ENCODE peak calls at places on chromosomes 1 and 21, in four cellular contexts. J is A549, X is K562, F is HepG2. L is an unnamed sample.

GRCh38 chr1:64470670-64471217 is 815 bp downstream of the CACHD1 start:
- DNase-seq in J (peak), X (no peak), F (no peak), L (no peak)

GRCh38 chr1:38207275-38207674 is 160.7 kb upstream of the POU3F1 start:
- DNase-seq in J (no peak), X (no peak), F (no peak), L (no peak)

GRCh38 chr1:26044971-26045711 is 777 bp downstream of the SLC30A2 start:
- DNase-seq in J (no peak), X (peak), F (no peak), L (no peak)

GRCh38 chr1:225642177-225642576 is 10.7 kb downstream of the ENAH start:
- DNase-seq in J (peak), X (no peak), F (peak), L (no peak)

GRCh38 chr1:14937288-14937949 is 216.1 kb upstream of the TMEM51 start:
- DNase-seq in J (no peak), X (no peak), F (no peak), L (no peak)

GRCh38 chr1:152410599-152410998 is 3.5 kb downstream of the CRNN start:
- DNase-seq in J (no peak), X (no peak), F (no peak), L (no peak)

GRCh38 chr1:178529364-178530036 is 16.6 kb downstream of the TEX35 start:
- DNase-seq in J (no peak), X (no peak), F (peak), L (no peak)

GRCh38 chr1:192927496-192927895 is 118.7 kb downstream of the RGS2 start:
- DNase-seq in J (no peak), X (no peak), F (no peak), L (no peak)

GRCh38 chr1:114107474-114108175 is 46.0 kb downstream of the SYT6 start:
- DNase-seq in J (peak), X (no peak), F (no peak), L (no peak)

GRCh38 chr1:236095705-236096500 is 31.0 kb upstream of the NID1 start:
- DNase-seq in J (no peak), X (no peak), F (no peak), L (no peak)

GRCh38 chr1:181396171-181396670 is 87.1 kb upstream of the CACNA1E start:
- DNase-seq in J (no peak), X (no peak), F (no peak), L (no peak)

GRCh38 chr1:119159096-119159495 is 18.6 kb upstream of the WARS2 start:
- DNase-seq in J (no peak), X (no peak), F (no peak), L (no peak)

GRCh38 chr1:191279266-191279800 is 801.7 kb upstream of the BRINP3 start:
- DNase-seq in J (no peak), X (no peak), F (no peak), L (no peak)

GRCh38 chr1:11740258-11741192 is 4.6 kb downstream of the AGTRAP start:
- DNase-seq in J (no peak), X (peak), F (no peak), L (no peak)

GRCh38 chr1:11736746-11737639 is 1.1 kb downstream of the AGTRAP start:
- DNase-seq in J (peak), X (peak), F (peak), L (no peak)

GRCh38 chr1:11735854-11736745 is at the start of gene AGTRAP:
- DNase-seq in J (peak), X (peak), F (peak), L (no peak)

GRCh38 chr1:11738096-11738495 is 2.2 kb downstream of the AGTRAP start:
- DNase-seq in J (no peak), X (no peak), F (no peak), L (no peak)

GRCh38 chr1:11738783-11739182 is 2.8 kb downstream of the AGTRAP start:
- DNase-seq in J (no peak), X (no peak), F (no peak), L (no peak)
- TF ChIP-seq BHLHE40 in J (no peak), X (peak), F (no peak), L (no peak)

GRCh38 chr21:35086357-35086756 is 37.3 kb upstream of the RUNX1 start:
- DNase-seq in J (no peak), X (no peak), F (no peak), L (no peak)
- TF ChIP-seq POLR2AphosphoS2 in J (no peak), X (no peak), F (no peak), L (no peak)

GRCh38 chr1:193988885-193989284 is 802.5 kb upstream of the B3GALT2 start:
- DNase-seq in J (no peak), X (no peak), F (no peak), L (no peak)
- TF ChIP-seq BHLHE40 in J (no peak), X (no peak), F (no peak), L (no peak)

DNA sequence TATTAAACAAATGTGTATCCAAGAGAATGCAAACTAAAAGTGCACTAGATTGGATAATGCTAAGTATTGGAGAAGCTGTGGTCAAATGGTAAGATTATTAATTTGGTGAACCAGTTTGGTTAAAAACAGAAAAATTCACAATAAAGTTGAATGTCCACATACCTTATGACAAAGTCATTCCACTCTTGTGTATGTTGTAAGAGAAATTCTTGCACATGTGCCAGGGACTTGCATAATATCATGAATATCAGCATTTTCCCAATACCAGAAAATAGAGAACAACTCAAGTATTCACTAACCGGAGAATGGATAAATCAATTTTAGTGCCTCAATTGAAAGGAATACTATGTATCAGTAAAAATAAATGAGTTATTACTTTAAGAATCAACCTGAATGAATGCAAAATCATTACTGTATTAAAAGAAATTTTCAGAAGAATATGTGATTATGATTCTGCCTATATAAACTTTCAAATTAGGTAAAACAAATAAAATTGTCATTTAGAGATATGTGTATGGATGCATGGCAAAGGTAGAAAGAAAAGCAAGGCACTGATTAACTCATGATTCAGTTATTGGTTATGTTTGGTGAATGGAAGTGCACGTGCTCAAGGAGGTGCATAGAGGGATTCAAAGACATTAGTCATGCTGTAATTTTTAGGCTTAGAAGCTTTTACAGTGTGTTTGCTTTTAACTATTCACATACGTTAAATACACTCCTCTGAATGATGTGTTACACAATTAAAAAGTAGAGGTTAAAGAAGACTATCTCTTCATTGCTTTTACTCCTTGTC is 217.4 kb upstream of the KCNK2 start:
- DNase-seq in J (peak), X (no peak), F (no peak), L (no peak)
- TF ChIP-seq POLR2AphosphoS2 in J (no peak), X (no peak), F (no peak), L (no peak)

DNA sequence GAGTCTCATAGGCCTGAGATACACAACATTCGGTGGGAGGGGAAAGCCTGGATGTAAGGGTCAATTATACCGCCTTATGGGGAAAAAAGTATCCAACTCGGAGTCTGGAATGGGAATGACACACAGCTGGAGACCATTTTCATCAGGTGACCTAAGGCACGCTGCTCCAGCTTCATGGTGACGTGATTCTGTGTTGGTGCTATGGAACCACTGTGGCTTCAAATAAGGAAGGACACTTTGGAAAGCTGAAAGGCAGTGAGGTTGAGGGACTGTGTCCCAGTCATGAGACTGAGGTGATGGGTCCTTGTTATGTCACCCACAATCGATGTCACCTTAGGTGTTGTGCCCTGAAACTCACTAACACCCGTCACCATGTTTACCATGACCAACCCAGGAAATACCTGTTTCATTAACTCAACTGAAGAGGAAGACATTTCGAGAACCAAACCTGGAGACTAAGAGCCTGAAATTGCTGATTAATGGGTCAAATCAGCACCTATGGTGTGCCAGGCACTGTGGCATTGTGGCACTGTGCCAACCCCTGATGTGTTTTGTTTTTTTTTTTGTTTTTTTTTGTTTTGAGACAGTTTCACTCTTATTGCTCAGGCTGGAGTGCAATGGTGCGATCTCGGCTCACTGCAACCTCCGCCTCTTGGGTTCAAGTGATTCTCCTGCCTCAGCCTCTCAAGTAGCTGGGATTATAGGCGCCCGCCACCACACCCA is 54.4 kb downstream of the IRF2BP2 start:
- DNase-seq in J (no peak), X (no peak), F (no peak), L (no peak)
- TF ChIP-seq BHLHE40 in J (no peak), X (no peak), F (no peak), L (no peak)

GRCh38 chr1:210598135-210598652 is 269.5 kb downstream of the HHAT start:
- DNase-seq in J (peak), X (no peak), F (peak), L (no peak)

GRCh38 chr1:210596641-210597040 is 267.9 kb downstream of the HHAT start:
- DNase-seq in J (no peak), X (no peak), F (no peak), L (no peak)

GRCh38 chr1:210603123-210603522 is 274.4 kb downstream of the HHAT start:
- DNase-seq in J (no peak), X (no peak), F (no peak), L (no peak)

GRCh38 chr1:210597555-210598134 is 268.9 kb downstream of the HHAT start:
- DNase-seq in J (peak), X (no peak), F (peak), L (peak)

DNA sequence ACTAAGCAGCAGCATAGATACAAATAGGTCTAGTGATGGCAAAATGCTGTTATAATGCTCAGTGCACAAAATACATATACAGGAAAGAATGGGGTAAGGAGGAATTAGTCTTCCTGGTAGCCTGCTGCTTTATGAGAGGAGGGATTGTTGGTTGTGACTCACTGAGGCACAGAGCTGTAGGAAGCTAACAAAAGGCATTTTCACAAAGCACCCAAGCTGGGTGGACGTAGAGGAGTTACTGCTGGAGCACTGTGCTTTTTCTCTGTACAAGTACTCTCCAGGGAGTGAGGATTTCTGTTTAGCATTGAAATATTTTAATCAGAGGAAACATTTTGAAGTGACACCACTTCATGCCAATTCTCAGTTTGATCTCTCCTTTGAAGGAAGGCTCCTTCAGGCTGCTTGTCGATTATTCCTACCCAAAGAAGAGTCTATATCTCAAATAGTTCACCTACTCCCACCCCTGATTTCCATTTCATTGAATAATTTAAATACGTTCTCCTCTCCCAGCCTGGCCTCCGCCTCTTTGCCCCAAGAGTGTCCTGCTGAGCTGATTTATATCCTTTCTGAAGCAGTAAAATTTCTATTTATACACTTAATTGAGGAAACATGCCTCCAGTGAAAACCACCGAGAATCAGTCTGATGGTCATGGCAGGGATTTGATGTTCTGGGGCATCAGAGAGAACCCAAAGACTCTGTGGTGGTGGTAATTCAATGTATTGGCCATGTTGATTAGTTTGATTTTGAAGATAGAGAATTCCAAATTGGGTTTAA is 271.9 kb downstream of the HHAT start:
- DNase-seq in J (no peak), X (no peak), F (no peak), L (no peak)
- TF ChIP-seq POLR2AphosphoS2 in J (no peak), X (no peak), F (no peak), L (no peak)

GRCh38 chr1:44778705-44779576 is 3.6 kb downstream of the RPS8 start:
- DNase-seq in J (no peak), X (no peak), F (no peak), L (no peak)

GRCh38 chr1:44783697-44784093 is 4.3 kb downstream of the BEST4 start:
- DNase-seq in J (no peak), X (no peak), F (no peak), L (no peak)

GRCh38 chr1:44777547-44777946 is 2.2 kb downstream of the RPS8 start:
- DNase-seq in J (no peak), X (no peak), F (no peak), L (no peak)

GRCh38 chr1:44777969-44778635 is 2.8 kb downstream of the RPS8 start:
- DNase-seq in J (no peak), X (no peak), F (no peak), L (no peak)

DNA sequence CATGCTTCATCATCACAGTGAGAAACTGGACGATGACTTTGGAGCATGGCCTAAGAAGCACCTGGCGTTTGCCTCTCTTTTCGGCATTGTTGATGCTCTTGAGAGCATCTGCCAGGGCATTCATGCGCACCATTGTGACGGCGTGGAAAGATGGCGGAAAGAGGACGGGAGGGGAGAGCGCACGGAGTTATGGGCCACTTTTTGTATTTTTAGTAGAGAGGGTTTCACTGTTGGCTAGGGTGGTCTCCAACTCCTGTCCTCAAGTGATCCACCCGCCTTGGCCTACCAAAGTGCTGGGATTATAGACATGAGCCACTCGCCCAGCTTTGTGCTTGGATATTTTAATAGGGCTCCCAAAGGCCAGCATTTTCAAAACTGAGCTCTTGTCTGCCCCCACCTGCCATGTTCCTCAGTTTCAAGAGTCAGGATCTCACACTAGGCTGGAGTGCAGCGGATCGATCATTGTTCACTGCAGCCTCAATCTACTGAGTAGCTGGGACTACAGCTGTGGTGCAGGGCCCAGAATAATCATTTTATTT is 5.3 kb downstream of the RPS8 start:
- DNase-seq in J (no peak), X (no peak), F (no peak), L (no peak)
- TF ChIP-seq BHLHE40 in J (no peak), X (no peak), F (no peak), L (no peak)

GRCh38 chr21:30616125-30616524 is at the start of gene KRTAP20-1:
- DNase-seq in J (no peak), X (no peak), F (no peak), L (no peak)

GRCh38 chr21:30623362-30623761 is 2.9 kb downstream of the KRTAP20-4 start:
- DNase-seq in J (no peak), X (no peak), F (no peak), L (no peak)

GRCh38 chr21:30620080-30620479 is 347 bp upstream of the KRTAP20-4 start:
- DNase-seq in J (no peak), X (no peak), F (no peak), L (no peak)

GRCh38 chr21:30625449-30625848 is 5.0 kb downstream of the KRTAP20-4 start:
- DNase-seq in J (no peak), X (no peak), F (no peak), L (no peak)

DNA sequence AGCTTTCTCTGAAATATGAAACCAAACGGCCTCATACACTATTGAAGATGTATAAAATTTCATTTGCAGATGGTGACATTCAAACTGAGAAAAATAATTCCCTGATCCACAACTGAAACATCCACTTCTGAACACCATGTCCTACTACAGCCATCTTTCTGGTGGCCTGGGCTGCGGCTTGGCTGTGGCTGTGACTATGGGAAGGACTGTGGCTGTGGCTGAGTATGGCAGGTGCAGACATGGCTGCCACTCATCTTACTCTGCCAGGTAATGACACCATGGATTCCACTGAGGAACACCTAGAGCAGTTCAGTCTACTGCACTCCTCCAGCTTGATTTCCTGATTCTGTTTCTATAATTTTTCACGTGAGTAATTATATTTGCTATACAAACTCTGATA is at the start of gene KRTAP20-4:
- DNase-seq in J (no peak), X (no peak), F (no peak), L (no peak)
- TF ChIP-seq POLR2AphosphoS2 in J (no peak), X (no peak), F (no peak), L (no peak)